ENCODE peak calls at places on chromosomes 11 and 22, in ten cellular contexts. I, E, L, N, T, H, Q, W, K and C are unnamed samples. For H3K4me1, the result is how much of the 10 kb centered on the place peaks cover.

GRCh38 chr11:103035656-103036434 is 56.1 kb downstream of the DCUN1D5 start:
- DNase-seq in I (no peak), E (no peak), L (peak), N (peak), T (no peak), H (no peak), Q (peak), W (peak), K (no peak), C (no peak)

GRCh38 chr22:19679476-19680099 is 34.7 kb upstream of the SEPTIN5 start:
- DNase-seq in I (no peak), E (no peak), L (peak), N (no peak), T (peak), H (peak), Q (peak), W (peak), K (no peak), C (no peak)

GRCh38 chr11:12182650-12183511 is 72.5 kb downstream of the MICAL2 start:
- DNase-seq in I (no peak), E (no peak), L (no peak), N (peak), T (peak), H (no peak), Q (peak), W (no peak), K (no peak), C (no peak)

GRCh38 chr11:66912963-66913362 is 45.2 kb downstream of the PC start:
- DNase-seq in I (no peak), E (no peak), L (no peak), N (no peak), T (no peak), H (no peak), Q (no peak), W (no peak), K (no peak), C (no peak)

GRCh38 chr11:65767406-65767805 is 13.4 kb downstream of the AP5B1 start:
- DNase-seq in I (peak), E (no peak), L (no peak), N (no peak), T (no peak), H (no peak), Q (no peak), W (no peak), K (no peak), C (no peak)

GRCh38 chr22:30212363-30212995 is 34.1 kb downstream of the LIF start:
- DNase-seq in I (no peak), E (peak), L (peak), N (peak), T (no peak), H (no peak), Q (no peak), W (peak), K (no peak), C (peak)

GRCh38 chr11:78290293-78291176 is 101.8 kb downstream of the USP35 start:
- DNase-seq in I (no peak), E (peak), L (no peak), N (peak), T (no peak), H (no peak), Q (no peak), W (no peak), K (no peak), C (peak)

GRCh38 chr11:133164986-133165385 is 367.3 kb downstream of the OPCML start:
- DNase-seq in I (no peak), E (no peak), L (no peak), N (no peak), T (no peak), H (no peak), Q (no peak), W (no peak), K (no peak), C (no peak)

GRCh38 chr22:40676644-40677043 is 2.6 kb upstream of the MCHR1 start:
- DNase-seq in I (no peak), E (no peak), L (no peak), N (no peak), T (no peak), H (no peak), Q (no peak), W (no peak), K (no peak), C (no peak)

GRCh38 chr11:59115556-59115955 is 8.5 kb downstream of the FAM111B start:
- DNase-seq in I (no peak), E (no peak), L (no peak), N (no peak), T (no peak), H (no peak), Q (no peak), W (no peak), K (no peak), C (no peak)

GRCh38 chr11:122242731-122243130 is 126.7 kb upstream of the BLID start:
- DNase-seq in I (no peak), E (no peak), L (no peak), N (no peak), T (no peak), H (no peak), Q (no peak), W (no peak), K (no peak), C (no peak)

GRCh38 chr11:119093951-119094815 is 7.5 kb downstream of the DPAGT1 start:
- DNase-seq in I (no peak), E (peak), L (peak), N (peak), T (no peak), H (peak), Q (peak), W (peak), K (no peak), C (peak)

GRCh38 chr11:1834791-1835670 is at the start of gene SYT8:
- DNase-seq in I (no peak), E (no peak), L (peak), N (no peak), T (no peak), H (no peak), Q (no peak), W (peak), K (no peak), C (no peak)

GRCh38 chr22:46251266-46251665 is 1.2 kb upstream of the CDPF1 start:
- DNase-seq in I (no peak), E (no peak), L (no peak), N (no peak), T (no peak), H (no peak), Q (no peak), W (no peak), K (no peak), C (no peak)

GRCh38 chr11:1706634-1707400 is 9.8 kb downstream of the KRTAP5-6 start:
- DNase-seq in I (no peak), E (no peak), L (no peak), N (no peak), T (peak), H (no peak), Q (peak), W (no peak), K (no peak), C (no peak)

GRCh38 chr11:70846781-70847400 is 405.5 kb downstream of the SHANK2 start:
- DNase-seq in I (no peak), E (no peak), L (no peak), N (no peak), T (no peak), H (no peak), Q (no peak), W (no peak), K (no peak), C (no peak)

GRCh38 chr11:100942016-100942415 is 187.6 kb downstream of the PGR start:
- DNase-seq in I (no peak), E (no peak), L (no peak), N (peak), T (peak), H (no peak), Q (no peak), W (no peak), K (no peak), C (no peak)

GRCh38 chr11:8107642-8108041 is 26.6 kb downstream of the TUB start:
- DNase-seq in I (peak), E (no peak), L (no peak), N (no peak), T (no peak), H (no peak), Q (no peak), W (no peak), K (no peak), C (no peak)

GRCh38 chr11:877565-877964 is 33.0 kb downstream of the CHID1 start:
- DNase-seq in I (no peak), E (no peak), L (peak), N (no peak), T (no peak), H (no peak), Q (peak), W (no peak), K (no peak), C (no peak)

GRCh38 chr22:44882226-44882905 is 127.4 kb downstream of the PHF21B start:
- DNase-seq in I (no peak), E (no peak), L (no peak), N (no peak), T (no peak), H (no peak), Q (peak), W (no peak), K (no peak), C (no peak)

GRCh38 chr11:41461057-41461681 is 1.7 kb upstream of the LRRC4C start:
- DNase-seq in I (no peak), E (no peak), L (no peak), N (no peak), T (no peak), H (no peak), Q (no peak), W (no peak), K (no peak), C (no peak)

GRCh38 chr22:22928666-22929380 is 41.2 kb downstream of the IGLL5 start:
- DNase-seq in I (no peak), E (no peak), L (no peak), N (peak), T (peak), H (peak), Q (no peak), W (no peak), K (no peak), C (no peak)

GRCh38 chr11:45259607-45260006 is 26.5 kb downstream of the SYT13 start:
- DNase-seq in I (no peak), E (no peak), L (no peak), N (no peak), T (no peak), H (no peak), Q (no peak), W (no peak), K (no peak), C (no peak)

GRCh38 chr11:101553891-101554292 is 29.9 kb downstream of the TRPC6 start:
- DNase-seq in I (no peak), E (no peak), L (no peak), N (peak), T (no peak), H (no peak), Q (no peak), W (no peak), K (no peak), C (no peak)

GRCh38 chr11:57288771-57289579 is 35.8 kb downstream of the TNKS1BP1 start:
- DNase-seq in I (no peak), E (no peak), L (peak), N (peak), T (no peak), H (no peak), Q (no peak), W (no peak), K (no peak), C (no peak)

GRCh38 chr11:1255151-1255550 is 32.3 kb downstream of the MUC5B start:
- DNase-seq in I (no peak), E (no peak), L (no peak), N (no peak), T (no peak), H (no peak), Q (no peak), W (no peak), K (no peak), C (no peak)

GRCh38 chr11:46826310-46827044 is 19.6 kb downstream of the CKAP5 start:
- DNase-seq in I (peak), E (peak), L (peak), N (peak), T (peak), H (peak), Q (peak), W (peak), K (no peak), C (peak)

GRCh38 chr22:45159652-45160462 is 3.9 kb upstream of the NUP50 start:
- DNase-seq in I (no peak), E (no peak), L (no peak), N (peak), T (no peak), H (no peak), Q (peak), W (peak), K (no peak), C (no peak)

GRCh38 chr22:48742556-48743343 is 1084.9 kb downstream of the BRD1 start:
- DNase-seq in I (no peak), E (no peak), L (no peak), N (no peak), T (no peak), H (no peak), Q (peak), W (no peak), K (no peak), C (no peak)

GRCh38 chr11:1770061-1770460 is 6.3 kb upstream of the CTSD start:
- DNase-seq in I (no peak), E (no peak), L (no peak), N (no peak), T (no peak), H (no peak), Q (peak), W (no peak), K (no peak), C (no peak)

GRCh38 chr11:46346886-46347636 is at the start of gene DGKZ:
- DNase-seq in I (no peak), E (peak), L (peak), N (peak), T (peak), H (peak), Q (peak), W (peak), K (no peak), C (peak)

GRCh38 chr11:1054143-1055108 is 17.9 kb upstream of the MUC6 start:
- DNase-seq in I (no peak), E (no peak), L (peak), N (no peak), T (no peak), H (no peak), Q (no peak), W (no peak), K (no peak), C (no peak)

GRCh38 chr11:100709233-100709999 is 22.3 kb downstream of the ARHGAP42 start:
- DNase-seq in I (no peak), E (no peak), L (no peak), N (peak), T (no peak), H (no peak), Q (no peak), W (no peak), K (no peak), C (no peak)

GRCh38 chr11:71418643-71419042 is 29.6 kb downstream of the DHCR7 start:
- DNase-seq in I (no peak), E (no peak), L (no peak), N (no peak), T (no peak), H (no peak), Q (no peak), W (no peak), K (no peak), C (no peak)

GRCh38 chr22:40739723-40740122 is 60.4 kb downstream of the MCHR1 start:
- DNase-seq in I (no peak), E (no peak), L (no peak), N (no peak), T (no peak), H (no peak), Q (no peak), W (no peak), K (no peak), C (no peak)

GRCh38 chr11:2770556-2771301 is 70.9 kb upstream of the KCNQ1OT1 start:
- DNase-seq in I (peak), E (peak), L (no peak), N (no peak), T (no peak), H (no peak), Q (peak), W (peak), K (no peak), C (peak)

GRCh38 chr11:11882539-11882938 is 40.8 kb downstream of the USP47 start:
- DNase-seq in I (no peak), E (no peak), L (no peak), N (no peak), T (no peak), H (no peak), Q (no peak), W (no peak), K (no peak), C (no peak)

GRCh38 chr22:44569516-44569915 is 71.5 kb upstream of the RTL6 start:
- DNase-seq in I (no peak), E (no peak), L (no peak), N (no peak), T (no peak), H (no peak), Q (no peak), W (no peak), K (no peak), C (no peak)

GRCh38 chr11:77392842-77393241 is 81.1 kb downstream of the PAK1 start:
- DNase-seq in I (no peak), E (no peak), L (no peak), N (no peak), T (no peak), H (no peak), Q (no peak), W (no peak), K (no peak), C (no peak)

GRCh38 chr11:75339685-75340409 is 11.6 kb downstream of the ARRB1 start:
- DNase-seq in I (no peak), E (no peak), L (no peak), N (no peak), T (peak), H (no peak), Q (peak), W (no peak), K (no peak), C (no peak)
- H3K4me1 ChIP-seq in I (half or more), E (under half), L (half or more), N (half or more), T (half or more), H (half or more), Q (under half), W (half or more), K (half or more), C (under half)

GRCh38 chr11:128501008-128501407 is 86.3 kb downstream of the ETS1 start:
- DNase-seq in I (no peak), E (no peak), L (no peak), N (no peak), T (no peak), H (no peak), Q (no peak), W (no peak), K (no peak), C (no peak)
- H3K4me1 ChIP-seq in I (half or more), E (under half), L (half or more), N (half or more), T (half or more), H (half or more), Q (under half), W (under half), K (under half), C (half or more)

DNA sequence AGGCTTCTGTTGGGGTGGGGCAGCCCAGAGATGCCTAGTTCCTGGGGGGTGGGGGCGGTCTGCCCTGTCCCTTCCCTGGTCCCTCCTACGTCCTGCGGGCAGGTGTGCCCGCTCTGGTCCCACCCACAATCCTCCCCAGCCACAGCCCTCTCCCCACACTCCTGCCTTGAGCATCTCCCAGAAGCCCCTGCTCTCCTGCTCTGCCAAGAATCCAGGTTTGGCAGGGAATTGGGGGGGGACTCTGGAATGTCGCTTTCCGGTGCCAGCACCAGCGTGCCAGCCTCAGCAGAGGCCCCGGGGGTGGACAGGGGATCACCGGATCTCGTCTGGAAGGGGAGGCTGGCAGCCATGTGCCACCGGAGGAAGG is 11.4 kb upstream of the PDGFB start:
- DNase-seq in I (no peak), E (peak), L (no peak), N (no peak), T (no peak), H (no peak), Q (no peak), W (no peak), K (no peak), C (no peak)
- H3K4me1 ChIP-seq in I (under half), E (under half), L (under half), N (under half), T (under half), H (under half), Q (under half), W (under half), K (under half), C (under half)

GRCh38 chr22:50302041-50302541 is 5.4 kb downstream of the PLXNB2 start:
- DNase-seq in I (no peak), E (no peak), L (no peak), N (peak), T (no peak), H (no peak), Q (no peak), W (no peak), K (no peak), C (no peak)
- H3K4me1 ChIP-seq in I (half or more), E (half or more), L (half or more), N (half or more), T (half or more), H (under half), Q (under half), W (half or more), K (half or more), C (half or more)